ENCODE peak calls at places on chromosomes 5 and 9, in six cellular contexts. U is CD4-positive, alpha-beta memory T cell; D is iPS DF 6.9; M is fibroblast of lung; P is GM06990; F is bronchial epithelial cell. A is an unnamed sample.

GRCh38 chr5:39217365-39218281 is 1.7 kb downstream of the FYB1 start:
- DNase-seq in U (peak), D (peak), M (peak), P (peak), F (peak), A (peak)

GRCh38 chr9:109945571-109945970 is 165.6 kb downstream of the PALM2AKAP2 start:
- DNase-seq in U (no peak), D (no peak), M (peak), P (no peak), F (no peak), A (no peak)

GRCh38 chr5:68367717-68368116 is 152.2 kb downstream of the PIK3R1 start:
- DNase-seq in U (no peak), D (no peak), M (no peak), P (no peak), F (no peak), A (no peak)

GRCh38 chr5:169777112-169777511 is 140.0 kb downstream of the DOCK2 start:
- DNase-seq in U (no peak), D (no peak), M (no peak), P (no peak), F (no peak), A (no peak)

GRCh38 chr9:2677927-2678889 is 39.1 kb upstream of the KCNV2 start:
- DNase-seq in U (no peak), D (no peak), M (no peak), P (no peak), F (peak), A (no peak)

GRCh38 chr9:107875571-107875980 is 386.0 kb upstream of the KLF4 start:
- DNase-seq in U (no peak), D (no peak), M (no peak), P (peak), F (no peak), A (peak)

GRCh38 chr5:133925866-133926488 is 42.4 kb downstream of the C5orf15 start:
- DNase-seq in U (no peak), D (no peak), M (no peak), P (no peak), F (peak), A (peak)

GRCh38 chr9:99335280-99335679 is 113.2 kb downstream of the SEC61B start:
- DNase-seq in U (no peak), D (no peak), M (no peak), P (peak), F (no peak), A (no peak)

GRCh38 chr9:121667214-121667613 is 15.8 kb downstream of the DAB2IP start:
- DNase-seq in U (no peak), D (no peak), M (no peak), P (no peak), F (no peak), A (no peak)

GRCh38 chr5:172114875-172115422 is 73.1 kb downstream of the STK10 start:
- DNase-seq in U (peak), D (no peak), M (no peak), P (peak), F (no peak), A (no peak)

GRCh38 chr9:89911721-89912604 is 307.2 kb downstream of the GADD45G start:
- DNase-seq in U (no peak), D (no peak), M (no peak), P (no peak), F (no peak), A (no peak)

GRCh38 chr9:88814521-88815101 is 176.7 kb upstream of the S1PR3 start:
- DNase-seq in U (no peak), D (no peak), M (peak), P (no peak), F (no peak), A (peak)

GRCh38 chr5:37696190-37697021 is 143.4 kb downstream of the GDNF start:
- DNase-seq in U (no peak), D (no peak), M (peak), P (no peak), F (peak), A (peak)

GRCh38 chr5:195401-196160 is 4.3 kb downstream of the LRRC14B start:
- DNase-seq in U (no peak), D (no peak), M (no peak), P (no peak), F (no peak), A (no peak)

GRCh38 chr5:32531885-32532520 is 53.4 kb upstream of the SUB1 start:
- DNase-seq in U (peak), D (no peak), M (peak), P (peak), F (peak), A (peak)

GRCh38 chr5:51684794-51685355 is 301.6 kb downstream of the ISL1 start:
- DNase-seq in U (no peak), D (no peak), M (no peak), P (no peak), F (peak), A (no peak)

GRCh38 chr5:65062684-65063083 is 294.0 kb downstream of the CWC27 start:
- DNase-seq in U (no peak), D (no peak), M (peak), P (no peak), F (peak), A (peak)

GRCh38 chr5:132372542-132372941 is 3.0 kb downstream of the SLC22A5 start:
- DNase-seq in U (no peak), D (no peak), M (no peak), P (no peak), F (no peak), A (no peak)

GRCh38 chr9:109161471-109161870 is 5.6 kb downstream of the FRRS1L start:
- DNase-seq in U (no peak), D (no peak), M (no peak), P (no peak), F (no peak), A (no peak)

GRCh38 chr9:77764894-77765780 is 117.0 kb upstream of the GNA14 start:
- DNase-seq in U (no peak), D (no peak), M (peak), P (no peak), F (peak), A (no peak)

DNA sequence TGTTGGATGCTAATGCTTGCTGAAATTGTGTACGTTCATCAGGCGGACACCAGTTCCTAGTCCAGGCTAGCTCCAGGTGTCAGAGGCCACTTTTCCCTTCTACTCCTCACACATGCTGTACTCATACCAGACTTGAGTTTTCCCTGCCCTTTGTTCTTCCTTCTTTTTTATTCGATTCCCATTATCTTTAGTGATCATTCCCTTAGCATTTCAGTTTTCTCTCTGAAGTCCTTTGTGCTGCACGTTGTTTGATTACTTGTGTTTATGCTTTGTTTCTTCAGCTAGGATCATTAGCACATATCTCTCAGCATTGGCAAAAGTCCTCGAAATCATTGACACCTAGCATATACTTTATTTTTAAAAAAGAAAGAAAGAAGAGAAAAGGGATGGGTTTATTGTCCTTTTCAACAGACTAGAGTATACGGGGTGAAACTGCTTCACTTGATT is 409 bp upstream of the COX7C start:
- DNase-seq in U (no peak), D (no peak), M (no peak), P (no peak), F (no peak), A (no peak)
- H3K4me3 ChIP-seq in U (no peak), D (no peak), M (no peak), P (no peak), F (no peak), A (peak)

GRCh38 chr9:127698985-127699670 is 7.7 kb upstream of the CFAP157 start:
- DNase-seq in U (peak), D (peak), M (peak), P (peak), F (peak), A (peak)
- H3K4me3 ChIP-seq in U (peak), D (peak), M (no peak), P (peak), F (peak), A (peak)

GRCh38 chr5:82222597-82223574 is 55.3 kb downstream of the RPS23 start:
- DNase-seq in U (no peak), D (no peak), M (no peak), P (no peak), F (peak), A (no peak)
- H3K4me3 ChIP-seq in U (no peak), D (no peak), M (no peak), P (no peak), F (no peak), A (no peak)

GRCh38 chr9:14350766-14351165 is 36.8 kb upstream of the NFIB start:
- DNase-seq in U (no peak), D (no peak), M (no peak), P (no peak), F (no peak), A (no peak)

GRCh38 chr9:14349818-14350333 is 35.9 kb upstream of the NFIB start:
- DNase-seq in U (no peak), D (no peak), M (no peak), P (no peak), F (no peak), A (no peak)

GRCh38 chr9:14347408-14348224 is 33.7 kb upstream of the NFIB start:
- DNase-seq in U (no peak), D (no peak), M (peak), P (no peak), F (peak), A (peak)

GRCh38 chr9:14348241-14349140 is 34.5 kb upstream of the NFIB start:
- DNase-seq in U (no peak), D (no peak), M (peak), P (no peak), F (peak), A (peak)

GRCh38 chr9:14349141-14349817 is 35.3 kb upstream of the NFIB start:
- DNase-seq in U (no peak), D (no peak), M (peak), P (no peak), F (no peak), A (peak)
- H3K4me3 ChIP-seq in U (no peak), D (peak), M (peak), P (no peak), F (peak), A (peak)

GRCh38 chr5:111582962-111583669 is 70.8 kb upstream of the STARD4 start:
- DNase-seq in U (no peak), D (no peak), M (peak), P (no peak), F (peak), A (no peak)
- H3K4me3 ChIP-seq in U (no peak), D (no peak), M (no peak), P (no peak), F (no peak), A (no peak)

GRCh38 chr5:89095341-89095740 is 212.4 kb upstream of the MEF2C start:
- DNase-seq in U (no peak), D (no peak), M (no peak), P (no peak), F (no peak), A (no peak)

GRCh38 chr5:89097103-89097502 is 214.1 kb upstream of the MEF2C start:
- DNase-seq in U (no peak), D (no peak), M (no peak), P (peak), F (peak), A (no peak)

GRCh38 chr5:89098199-89098756 is 215.3 kb upstream of the MEF2C start:
- DNase-seq in U (no peak), D (no peak), M (no peak), P (no peak), F (no peak), A (no peak)
- H3K4me3 ChIP-seq in U (no peak), D (no peak), M (no peak), P (no peak), F (no peak), A (no peak)

GRCh38 chr5:4909086-4909485 is 231.0 kb upstream of the ADAMTS16 start:
- DNase-seq in U (no peak), D (no peak), M (no peak), P (no peak), F (no peak), A (no peak)
- H3K4me3 ChIP-seq in U (no peak), D (no peak), M (no peak), P (no peak), F (no peak), A (no peak)

GRCh38 chr9:75604661-75605060 is 285.8 kb upstream of the PCSK5 start:
- DNase-seq in U (no peak), D (no peak), M (no peak), P (no peak), F (no peak), A (no peak)
- H3K4me3 ChIP-seq in U (no peak), D (no peak), M (no peak), P (no peak), F (no peak), A (no peak)